ENCODE peak calls at places on chromosomes 12 and 14, in seven cellular contexts. S, N, G, B, L, Y and Q are unnamed samples. For H3K36me3, the result is how much of the 10 kb centered on the place peaks cover.

GRCh38 chr12:116633515-116633914 is 74.3 kb downstream of the MAP1LC3B2 start:
- DNase-seq in S (no peak), N (no peak), G (no peak), B (no peak), L (no peak), Y (no peak), Q (no peak)

GRCh38 chr12:46664771-46665287 is 161.0 kb downstream of the SLC38A4 start:
- DNase-seq in S (no peak), N (no peak), G (no peak), B (no peak), L (peak), Y (no peak), Q (peak)

GRCh38 chr12:122865268-122866231 is 30.3 kb downstream of the HIP1R start:
- DNase-seq in S (peak), N (peak), G (peak), B (no peak), L (peak), Y (no peak), Q (no peak)

GRCh38 chr12:128753438-128753837 is 70.3 kb downstream of the SLC15A4 start:
- DNase-seq in S (no peak), N (no peak), G (no peak), B (no peak), L (peak), Y (no peak), Q (no peak)

GRCh38 chr14:63155511-63156189 is 48.6 kb upstream of the RHOJ start:
- DNase-seq in S (no peak), N (no peak), G (no peak), B (no peak), L (no peak), Y (no peak), Q (peak)

GRCh38 chr12:112161711-112162110 is 36.4 kb downstream of the TRAFD1 start:
- DNase-seq in S (no peak), N (no peak), G (no peak), B (no peak), L (no peak), Y (no peak), Q (no peak)

GRCh38 chr12:101074940-101075680 is 134.9 kb downstream of the SLC5A8 start:
- DNase-seq in S (no peak), N (no peak), G (no peak), B (no peak), L (no peak), Y (no peak), Q (no peak)

GRCh38 chr12:69468237-69469026 is 1.8 kb upstream of the FRS2 start:
- DNase-seq in S (no peak), N (no peak), G (no peak), B (no peak), L (peak), Y (no peak), Q (no peak)

GRCh38 chr14:70808023-70808401 is 1.3 kb downstream of the MAP3K9 start:
- DNase-seq in S (peak), N (peak), G (peak), B (no peak), L (peak), Y (no peak), Q (no peak)

GRCh38 chr12:1819050-1819449 is 1.3 kb upstream of the LRTM2 start:
- DNase-seq in S (no peak), N (no peak), G (no peak), B (no peak), L (no peak), Y (no peak), Q (no peak)

GRCh38 chr14:22412936-22413411 is 176.1 kb downstream of the DAD1 start:
- DNase-seq in S (no peak), N (no peak), G (no peak), B (no peak), L (peak), Y (no peak), Q (no peak)

GRCh38 chr14:105879867-105880561 is 353.6 kb downstream of the TMEM121 start:
- DNase-seq in S (peak), N (peak), G (peak), B (peak), L (no peak), Y (no peak), Q (no peak)

GRCh38 chr12:50103767-50104321 is at the start of gene GPD1:
- DNase-seq in S (peak), N (peak), G (peak), B (peak), L (peak), Y (peak), Q (no peak)

GRCh38 chr12:41634096-41634495 is 446.0 kb downstream of the PDZRN4 start:
- DNase-seq in S (no peak), N (no peak), G (no peak), B (no peak), L (no peak), Y (no peak), Q (no peak)

GRCh38 chr12:19482551-19483109 is 43.3 kb downstream of the AEBP2 start:
- DNase-seq in S (no peak), N (peak), G (no peak), B (peak), L (peak), Y (peak), Q (peak)

GRCh38 chr14:69941768-69942742 is 62.8 kb downstream of the SMOC1 start:
- DNase-seq in S (no peak), N (peak), G (no peak), B (no peak), L (no peak), Y (no peak), Q (no peak)

GRCh38 chr12:52601671-52602070 is 408 bp upstream of the KRT72 start:
- DNase-seq in S (no peak), N (no peak), G (no peak), B (no peak), L (peak), Y (no peak), Q (no peak)

GRCh38 chr12:111757361-111758119 is 9.2 kb upstream of the ALDH2 start:
- DNase-seq in S (peak), N (no peak), G (no peak), B (peak), L (no peak), Y (peak), Q (peak)

GRCh38 chr12:81692008-81692407 is 67.1 kb downstream of the PPFIA2 start:
- DNase-seq in S (no peak), N (no peak), G (no peak), B (no peak), L (peak), Y (no peak), Q (no peak)

GRCh38 chr12:123519151-123520001 is 14.1 kb downstream of the RILPL1 start:
- DNase-seq in S (no peak), N (no peak), G (no peak), B (peak), L (peak), Y (peak), Q (peak)

GRCh38 chr12:122052285-122052684 is 26.3 kb upstream of the MLXIP start:
- DNase-seq in S (no peak), N (no peak), G (no peak), B (no peak), L (no peak), Y (no peak), Q (no peak)

GRCh38 chr14:75271514-75271913 is 7.1 kb upstream of the FOS start:
- DNase-seq in S (no peak), N (no peak), G (no peak), B (peak), L (no peak), Y (no peak), Q (no peak)

GRCh38 chr12:89863332-89863938 is 154.8 kb upstream of the ATP2B1 start:
- DNase-seq in S (no peak), N (no peak), G (no peak), B (no peak), L (no peak), Y (no peak), Q (no peak)

GRCh38 chr14:99427632-99428315 is 52.9 kb downstream of the SETD3 start:
- DNase-seq in S (no peak), N (no peak), G (no peak), B (no peak), L (peak), Y (no peak), Q (peak)

GRCh38 chr14:103099081-103099732 is 4.7 kb downstream of the EXOC3L4 start:
- DNase-seq in S (peak), N (no peak), G (no peak), B (no peak), L (no peak), Y (no peak), Q (no peak)

GRCh38 chr12:68609955-68610434 is 704 bp upstream of the RAP1B start:
- DNase-seq in S (no peak), N (peak), G (no peak), B (no peak), L (no peak), Y (peak), Q (no peak)

GRCh38 chr12:71594214-71594948 is 69.3 kb downstream of the ZFC3H1 start:
- DNase-seq in S (peak), N (peak), G (peak), B (no peak), L (peak), Y (peak), Q (peak)

GRCh38 chr12:105561981-105562726 is 231.7 kb downstream of the C12orf75 start:
- DNase-seq in S (peak), N (no peak), G (no peak), B (peak), L (peak), Y (peak), Q (peak)

GRCh38 chr12:109939504-109939903 is 39.4 kb downstream of the TCHP start:
- DNase-seq in S (no peak), N (no peak), G (no peak), B (peak), L (no peak), Y (no peak), Q (no peak)

GRCh38 chr12:109938947-109939346 is 38.9 kb downstream of the TCHP start:
- DNase-seq in S (no peak), N (no peak), G (no peak), B (no peak), L (no peak), Y (no peak), Q (no peak)

GRCh38 chr12:109943811-109944210 is 43.7 kb downstream of the TCHP start:
- DNase-seq in S (no peak), N (no peak), G (no peak), B (peak), L (peak), Y (no peak), Q (no peak)

GRCh38 chr12:109937371-109937770 is 37.3 kb downstream of the TCHP start:
- DNase-seq in S (no peak), N (no peak), G (no peak), B (no peak), L (no peak), Y (no peak), Q (peak)

DNA sequence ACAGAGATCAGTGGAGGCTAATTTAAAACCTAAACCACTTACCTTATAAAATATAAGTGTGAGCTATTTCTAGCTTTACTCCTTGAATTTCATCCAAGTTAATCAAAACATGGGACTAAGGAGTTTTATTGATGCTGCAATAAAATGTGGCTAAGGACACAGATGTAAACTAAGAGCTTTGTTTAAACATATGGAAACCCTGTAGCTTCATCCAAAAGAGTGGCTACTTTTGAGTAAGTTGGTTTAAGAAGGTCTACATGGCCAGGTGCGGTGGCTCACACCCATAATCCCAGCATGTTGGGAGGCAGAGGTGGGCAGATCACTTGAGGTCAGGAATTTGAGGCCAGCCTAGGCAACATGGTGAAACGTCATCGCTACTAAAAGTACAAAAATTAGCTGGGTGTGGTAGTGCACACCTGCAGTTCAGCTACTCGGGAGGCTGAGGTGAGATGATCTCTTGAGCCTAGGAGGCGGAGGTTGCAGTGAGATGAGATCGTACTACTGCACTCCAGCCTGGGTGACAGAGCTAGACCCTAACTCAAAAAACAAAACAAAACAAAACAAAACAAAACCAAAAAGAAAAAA is 40.4 kb downstream of the TCHP start:
- DNase-seq in S (no peak), N (no peak), G (no peak), B (no peak), L (no peak), Y (no peak), Q (no peak)
- H3K36me3 ChIP-seq in S (half or more), N (under half), G (under half), B (under half), L (under half), Y (under half), Q (under half)

DNA sequence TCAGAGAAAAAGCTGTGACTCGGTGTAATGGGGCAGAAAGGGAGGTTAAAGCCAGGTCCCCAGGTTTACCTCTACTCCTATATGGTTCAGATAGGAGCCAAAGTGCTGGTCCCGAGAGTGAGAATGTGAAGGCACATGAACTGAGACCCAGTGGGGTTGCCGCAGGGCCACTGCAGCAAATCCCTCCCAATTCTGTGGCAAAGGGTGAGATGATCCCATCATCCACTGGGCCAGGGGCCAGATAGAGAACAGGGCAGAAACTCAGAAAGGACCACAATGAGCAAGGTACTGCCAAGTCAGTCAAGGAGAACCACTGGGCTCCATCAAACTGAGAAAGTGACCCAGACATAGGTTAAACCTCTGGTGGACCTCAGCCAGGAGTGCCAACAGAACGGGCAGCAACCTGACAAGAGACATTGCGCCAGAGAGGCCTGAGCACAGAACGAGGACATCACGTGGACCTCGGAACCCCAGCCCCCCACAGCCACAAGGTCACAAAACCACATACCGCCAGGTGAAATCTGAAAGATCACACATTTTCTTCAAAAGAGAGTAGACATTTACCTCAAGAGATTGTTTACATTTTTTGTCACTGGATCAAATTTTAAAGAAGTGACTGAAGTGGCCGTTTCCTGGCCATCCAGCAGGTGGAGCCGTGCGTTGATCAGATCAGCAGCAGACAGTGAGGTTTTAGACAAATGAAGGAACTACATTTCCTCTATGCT is 20.5 kb upstream of the ITPR2 start:
- DNase-seq in S (peak), N (peak), G (peak), B (peak), L (peak), Y (peak), Q (peak)
- H3K4me3 ChIP-seq in S (no peak), N (no peak), G (no peak), B (no peak), L (no peak), Y (no peak), Q (no peak)

GRCh38 chr12:117727301-117727700 is 241.5 kb downstream of the KSR2 start:
- DNase-seq in S (no peak), N (no peak), G (no peak), B (no peak), L (no peak), Y (no peak), Q (no peak)
- H3K36me3 ChIP-seq in S (under half), N (under half), G (under half), B (under half), L (under half), Y (under half), Q (under half)

GRCh38 chr12:48903363-48903981 is 21.8 kb downstream of the FKBP11 start:
- DNase-seq in S (no peak), N (no peak), G (no peak), B (no peak), L (no peak), Y (no peak), Q (no peak)
- H3K4me3 ChIP-seq in S (peak), N (peak), G (no peak), B (no peak), L (no peak), Y (no peak), Q (no peak)

DNA sequence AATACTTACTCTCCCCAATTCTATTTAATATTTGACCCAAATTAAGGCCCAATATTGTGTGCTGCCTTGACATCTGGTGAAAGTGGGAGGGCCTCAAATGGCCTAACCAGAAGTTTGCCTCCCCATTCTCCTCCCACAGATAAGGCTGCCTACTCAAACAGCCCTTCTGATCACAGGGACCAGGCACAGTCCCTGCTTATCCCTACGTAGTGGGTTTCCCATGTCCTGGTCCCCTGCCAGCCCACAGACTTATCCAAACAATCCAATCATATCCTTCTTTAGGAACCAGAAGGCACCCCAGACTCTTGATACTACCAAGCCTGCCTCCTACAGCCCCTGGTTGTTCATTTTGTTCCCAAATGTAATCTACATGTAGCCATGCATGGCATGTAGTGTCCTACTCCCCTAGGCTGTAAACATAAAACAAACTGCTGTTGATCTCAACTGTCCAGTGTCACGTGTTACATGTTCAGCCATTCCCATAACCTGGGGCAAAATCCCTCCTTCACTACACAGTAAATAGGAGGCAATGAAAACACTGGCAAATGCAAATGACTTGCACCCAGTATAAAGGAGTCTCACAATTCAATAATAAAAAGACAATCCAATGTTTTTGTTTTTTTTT is 49.3 kb downstream of the EEA1 start:
- DNase-seq in S (peak), N (no peak), G (peak), B (no peak), L (no peak), Y (no peak), Q (no peak)
- H3K36me3 ChIP-seq in S (under half), N (under half), G (under half), B (under half), L (under half), Y (under half), Q (under half)

DNA sequence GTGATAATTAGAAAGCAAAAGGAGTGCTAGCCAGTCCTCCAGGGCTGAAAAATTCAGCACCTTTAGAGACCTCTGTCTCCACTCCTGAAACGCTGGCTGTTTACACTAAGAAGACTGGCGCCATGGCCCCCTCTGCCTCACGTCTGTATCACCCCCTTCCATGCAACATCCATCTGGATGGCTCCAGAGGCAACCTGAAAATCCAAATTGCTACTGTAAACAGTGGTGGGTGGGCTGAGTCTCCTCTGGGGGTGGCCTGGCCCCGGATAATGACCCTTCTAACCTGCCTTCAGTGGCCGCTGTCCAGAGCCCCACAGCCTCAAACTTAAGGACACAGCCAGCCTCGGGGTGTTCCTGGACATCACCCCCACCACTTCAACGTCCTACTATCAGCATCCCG is 1.4 kb downstream of the PRKD1 start:
- DNase-seq in S (no peak), N (no peak), G (peak), B (no peak), L (peak), Y (no peak), Q (no peak)
- H3K4me3 ChIP-seq in S (peak), N (peak), G (peak), B (peak), L (peak), Y (peak), Q (peak)

GRCh38 chr14:90645842-90646443 is 170.3 kb downstream of the TTC7B start:
- DNase-seq in S (no peak), N (no peak), G (no peak), B (no peak), L (peak), Y (no peak), Q (peak)
- H3K36me3 ChIP-seq in S (under half), N (under half), G (under half), B (under half), L (under half), Y (under half), Q (under half)

GRCh38 chr12:6312529-6313325 is 2.2 kb downstream of the PLEKHG6 start:
- DNase-seq in S (peak), N (no peak), G (no peak), B (no peak), L (peak), Y (no peak), Q (no peak)

GRCh38 chr12:6307521-6307920 is 3.0 kb upstream of the PLEKHG6 start:
- DNase-seq in S (no peak), N (no peak), G (no peak), B (no peak), L (no peak), Y (no peak), Q (no peak)

GRCh38 chr12:6313326-6313940 is 3.0 kb downstream of the PLEKHG6 start:
- DNase-seq in S (no peak), N (no peak), G (no peak), B (no peak), L (no peak), Y (no peak), Q (no peak)

GRCh38 chr12:6311822-6312528 is 1.5 kb downstream of the PLEKHG6 start:
- DNase-seq in S (no peak), N (no peak), G (no peak), B (no peak), L (no peak), Y (no peak), Q (no peak)

DNA sequence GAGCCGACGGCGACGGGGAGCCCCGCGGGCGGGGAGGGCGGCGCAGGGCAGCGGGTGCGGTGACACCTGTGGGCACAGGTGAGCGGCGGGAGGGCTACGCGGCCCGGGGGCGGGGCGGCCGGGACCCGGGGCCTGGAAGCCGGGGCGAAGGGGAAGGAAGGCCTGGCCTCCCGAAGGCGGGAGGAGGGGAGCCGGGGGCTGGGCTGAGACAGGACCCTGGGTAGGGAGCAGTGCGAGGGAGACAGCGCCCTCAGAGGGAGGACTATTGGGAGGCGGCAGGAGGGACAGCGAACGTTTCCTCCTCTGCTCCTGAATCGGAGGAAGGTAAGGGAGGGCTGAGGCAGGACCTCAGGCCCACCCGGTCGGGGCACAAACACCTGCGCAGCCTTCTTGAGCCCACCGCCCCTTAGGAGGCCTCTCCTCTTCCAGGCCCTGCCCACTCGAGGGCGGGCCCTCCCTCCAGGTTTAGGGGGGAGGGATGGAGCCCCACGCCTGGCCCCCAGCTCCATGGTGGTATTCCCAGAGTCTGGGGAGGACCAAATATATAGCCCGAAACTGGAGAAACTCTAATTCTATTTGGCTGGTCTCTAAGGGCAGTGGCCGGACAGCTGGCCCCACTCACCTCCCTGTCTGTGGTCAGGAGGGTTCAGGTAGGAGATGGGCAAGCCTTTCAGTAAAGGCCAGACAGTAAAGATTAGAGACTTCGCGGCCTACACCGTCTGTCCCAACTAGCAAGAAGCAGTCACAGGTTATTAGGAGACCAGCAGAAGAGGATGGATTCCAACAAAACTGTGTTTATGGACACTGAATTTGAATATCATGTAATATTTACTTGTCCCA is 509 bp downstream of the PLEKHG6 start:
- DNase-seq in S (peak), N (no peak), G (no peak), B (no peak), L (peak), Y (no peak), Q (no peak)
- H3K4me3 ChIP-seq in S (peak), N (no peak), G (no peak), B (no peak), L (peak), Y (no peak), Q (peak)